ENCODE peak calls at places on chromosomes 2 and 18, in ten cellular contexts. G, B, E, Z, D, W, R, C, M and L are unnamed samples.

GRCh38 chr2:219692521-219692920 is 65.1 kb downstream of the SLC4A3 start:
- DNase-seq in G (no peak), B (no peak), E (no peak), Z (no peak), D (no peak), W (no peak), R (no peak), C (no peak), M (no peak), L (no peak)

GRCh38 chr2:47906261-47907096 is at the start of gene FBXO11:
- DNase-seq in G (peak; percentile 98), B (peak; percentile 98), E (peak; percentile 98), Z (peak; percentile 99), D (peak; percentile 98), W (peak; percentile 65), R (peak; percentile 76), C (peak; percentile 98), M (peak; percentile 94), L (peak; percentile 98)

GRCh38 chr2:232900811-232901701 is 31.0 kb downstream of the SNORC start:
- DNase-seq in G (no peak), B (no peak), E (no peak), Z (no peak), D (no peak), W (no peak), R (no peak), C (no peak), M (no peak), L (no peak)

GRCh38 chr2:134718956-134719814 is at the start of gene TMEM163:
- DNase-seq in G (no peak), B (no peak), E (no peak), Z (no peak), D (no peak), W (peak; percentile 41), R (no peak), C (peak; percentile 59), M (no peak), L (peak; percentile 29)

GRCh38 chr2:24050041-24050655 is 607 bp downstream of the FKBP1B start:
- DNase-seq in G (peak; percentile 45), B (no peak), E (no peak), Z (no peak), D (peak; percentile 70), W (no peak), R (no peak), C (peak; percentile 50), M (peak; percentile 19), L (peak; percentile 50)

GRCh38 chr2:19120941-19121750 is 237.3 kb downstream of the OSR1 start:
- DNase-seq in G (peak; percentile 29), B (peak; percentile 33), E (peak; percentile 87), Z (no peak), D (no peak), W (no peak), R (peak; percentile 57), C (no peak), M (no peak), L (no peak)

GRCh38 chr18:64132871-64133270 is 16.0 kb downstream of the LINC00305 start:
- DNase-seq in G (no peak), B (no peak), E (no peak), Z (no peak), D (no peak), W (no peak), R (no peak), C (no peak), M (no peak), L (no peak)

GRCh38 chr2:95366514-95366913 is 36.0 kb upstream of the FAHD2A start:
- DNase-seq in G (no peak), B (no peak), E (no peak), Z (no peak), D (no peak), W (no peak), R (no peak), C (peak; percentile 4), M (no peak), L (no peak)

GRCh38 chr2:233745073-233745755 is 14.9 kb upstream of the UGT1A1 start:
- DNase-seq in G (no peak), B (no peak), E (no peak), Z (peak; percentile 85), D (no peak), W (no peak), R (no peak), C (peak; percentile 57), M (no peak), L (no peak)

GRCh38 chr2:238920601-238921001 is 72.7 kb downstream of the TWIST2 start:
- DNase-seq in G (no peak), B (no peak), E (no peak), Z (no peak), D (peak; percentile 49), W (no peak), R (no peak), C (peak; percentile 30), M (no peak), L (no peak)

GRCh38 chr2:2528801-2529200 is 197.7 kb upstream of the MYT1L start:
- DNase-seq in G (no peak), B (no peak), E (no peak), Z (no peak), D (no peak), W (no peak), R (no peak), C (no peak), M (no peak), L (no peak)

GRCh38 chr2:16665746-16666452 is at the start of gene CYRIA:
- DNase-seq in G (peak; percentile 79), B (no peak), E (no peak), Z (no peak), D (peak; percentile 81), W (peak; percentile 37), R (peak; percentile 45), C (peak; percentile 82), M (peak; percentile 77), L (peak; percentile 83)

GRCh38 chr2:199603748-199604291 is 146.1 kb upstream of the SATB2 start:
- DNase-seq in G (no peak), B (no peak), E (no peak), Z (no peak), D (no peak), W (no peak), R (no peak), C (no peak), M (no peak), L (no peak)

GRCh38 chr2:236583621-236584203 is 14.1 kb downstream of the ACKR3 start:
- DNase-seq in G (no peak), B (no peak), E (no peak), Z (no peak), D (peak; percentile 56), W (no peak), R (no peak), C (no peak), M (no peak), L (no peak)

GRCh38 chr2:28449489-28450395 is 46.1 kb upstream of the PLB1 start:
- DNase-seq in G (no peak), B (no peak), E (peak; percentile 46), Z (peak; percentile 58), D (peak; percentile 46), W (no peak), R (no peak), C (no peak), M (no peak), L (no peak)

GRCh38 chr2:119366649-119367471 is at the start of the genes C2orf76 and DBI:
- DNase-seq in G (peak; percentile 97), B (peak; percentile 94), E (peak; percentile 93), Z (peak; percentile 96), D (peak; percentile 97), W (peak; percentile 94), R (peak; percentile 93), C (peak; percentile 97), M (peak; percentile 97), L (peak; percentile 96)
- TF ChIP-seq POLR2A in G (peak; percentile 46), B (no peak), E (peak; percentile 88), Z (peak; percentile 73), D (peak; percentile 56), W (peak; percentile 92), R (peak; percentile 80), C (peak; percentile 95), M (peak; percentile 97), L (peak; percentile 95)

GRCh38 chr2:21001225-21001946 is 42.5 kb downstream of the APOB start:
- DNase-seq in G (no peak), B (no peak), E (no peak), Z (no peak), D (no peak), W (no peak), R (no peak), C (no peak), M (no peak), L (no peak)
- TF ChIP-seq POLR2A in G (no peak), B (no peak), E (no peak), Z (no peak), D (no peak), W (no peak), R (no peak), C (no peak), M (no peak), L (peak; percentile 24)

GRCh38 chr2:105376010-105376409 is 22.8 kb downstream of the FHL2 start:
- DNase-seq in G (peak; percentile 52), B (no peak), E (no peak), Z (no peak), D (no peak), W (no peak), R (no peak), C (no peak), M (no peak), L (no peak)

GRCh38 chr2:105373344-105373781 is 25.5 kb downstream of the FHL2 start:
- DNase-seq in G (peak; percentile 87), B (no peak), E (peak; percentile 59), Z (no peak), D (peak; percentile 90), W (no peak), R (no peak), C (no peak), M (peak; percentile 48), L (no peak)

GRCh38 chr2:105375001-105375561 is 23.8 kb downstream of the FHL2 start:
- DNase-seq in G (no peak), B (no peak), E (peak; percentile 90), Z (no peak), D (no peak), W (no peak), R (no peak), C (no peak), M (no peak), L (no peak)

GRCh38 chr2:105371810-105372209 is 27.0 kb downstream of the FHL2 start:
- DNase-seq in G (no peak), B (no peak), E (no peak), Z (no peak), D (no peak), W (no peak), R (no peak), C (no peak), M (no peak), L (no peak)

DNA sequence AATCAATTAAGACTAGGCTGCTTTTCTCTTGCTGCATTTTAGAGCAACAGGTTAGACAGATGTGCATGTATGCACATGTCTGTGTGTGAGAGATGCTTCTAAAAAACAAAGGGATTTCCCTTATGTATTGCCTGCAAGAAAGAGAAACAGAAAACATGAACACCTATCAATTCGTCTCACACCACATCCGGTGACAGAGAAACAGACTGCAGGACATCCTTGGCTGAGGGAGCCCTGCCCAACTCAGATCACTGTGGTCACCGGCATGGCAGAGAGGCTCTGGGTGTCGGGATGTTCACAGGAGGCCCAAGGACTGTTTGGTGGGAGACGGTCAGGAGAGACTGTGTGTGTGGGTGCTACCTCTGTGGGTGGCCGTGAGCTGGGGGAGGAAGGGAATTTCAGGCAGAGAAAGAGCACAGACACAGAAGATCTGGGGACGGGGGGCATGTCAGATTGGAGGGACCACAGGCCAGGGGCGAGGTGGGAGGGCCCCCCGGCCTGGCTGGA is 24.9 kb downstream of the FHL2 start:
- DNase-seq in G (no peak), B (no peak), E (no peak), Z (no peak), D (no peak), W (peak; percentile 61), R (no peak), C (no peak), M (no peak), L (no peak)
- TF ChIP-seq POLR2A in G (no peak), B (no peak), E (no peak), Z (no peak), D (no peak), W (peak; percentile 79), R (no peak), C (no peak), M (no peak), L (no peak)

GRCh38 chr2:33599175-33599942 is at the start of gene FAM98A:
- DNase-seq in G (peak; percentile 100), B (peak; percentile 98), E (peak; percentile 99), Z (peak; percentile 99), D (peak; percentile 99), W (peak; percentile 74), R (peak; percentile 87), C (peak; percentile 99), M (peak; percentile 99), L (peak; percentile 99)
- TF ChIP-seq POLR2A in G (no peak), B (no peak), E (peak; percentile 69), Z (peak; percentile 93), D (no peak), W (peak; percentile 69), R (peak; percentile 65), C (peak; percentile 26), M (peak; percentile 49), L (peak; percentile 55)